ENCODE peak calls at places on chromosomes 1 and 21, in seven cellular contexts. O, G, C, F, R, K and A are unnamed samples.

GRCh38 chr1:234743866-234744581 is 134.0 kb upstream of the IRF2BP2 start:
- DNase-seq in O (peak), R (no peak), F (peak), G (peak), C (no peak), K (no peak), A (no peak)

GRCh38 chr1:183635606-183636333 is at the start of gene ARPC5:
- DNase-seq in C (peak), F (peak), K (peak), O (peak), R (peak), G (peak), A (peak)

GRCh38 chr1:32864375-32865019 is 6.2 kb downstream of the FNDC5 start:
- DNase-seq in F (no peak), K (no peak), G (no peak), C (no peak), O (no peak), R (no peak), A (no peak)

GRCh38 chr21:38416791-38417190 is 81.5 kb downstream of the ERG start:
- DNase-seq in R (no peak), O (no peak), G (no peak), K (no peak), F (no peak), C (no peak), A (no peak)

GRCh38 chr1:166133276-166133841 is 33.4 kb downstream of the FAM78B start:
- DNase-seq in R (no peak), G (peak), K (no peak), C (no peak), O (peak), F (no peak), A (no peak)

GRCh38 chr1:51348147-51348527 is 17.8 kb upstream of the TTC39A start:
- DNase-seq in O (no peak), K (no peak), C (no peak), G (no peak), R (no peak), F (no peak), A (no peak)

GRCh38 chr1:51750218-51750617 is 128.3 kb downstream of the NRDC start:
- DNase-seq in G (peak), C (no peak), R (no peak), O (peak), K (no peak), F (no peak), A (no peak)

GRCh38 chr1:156368889-156369684 is at the start of gene RHBG:
- DNase-seq in K (peak), G (peak), C (peak), R (no peak), O (peak), F (peak), A (peak)

GRCh38 chr1:235697517-235697916 is 47.9 kb upstream of the GNG4 start:
- DNase-seq in O (no peak), R (no peak), F (no peak), K (no peak), G (no peak), C (no peak), A (peak)

GRCh38 chr1:73564294-73564693 is 633.7 kb downstream of the LRRIQ3 start:
- DNase-seq in F (no peak), C (no peak), K (no peak), O (no peak), G (no peak), R (no peak), A (no peak)

GRCh38 chr1:63730211-63730610 is 43.6 kb upstream of the ROR1 start:
- DNase-seq in F (no peak), R (no peak), C (no peak), O (no peak), G (no peak), K (no peak), A (no peak)